ENCODE peak calls at places on chromosomes 3 and 15, in six cellular contexts. Z, T, M, K, W and P are unnamed samples.

GRCh38 chr3:98705694-98706093 is 57.4 kb upstream of the ST3GAL6 start:
- DNase-seq in Z (no peak), M (no peak), K (no peak), W (no peak), T (no peak), P (no peak)

GRCh38 chr3:116770815-116771450 is 61.4 kb downstream of the TUSC7 start:
- DNase-seq in Z (peak; percentile 93), M (peak; percentile 83), T (no peak), W (peak; percentile 55), K (peak; percentile 68), P (peak; percentile 54)

GRCh38 chr15:26017665-26018064 is 154.5 kb upstream of the ATP10A start:
- DNase-seq in W (no peak), K (no peak), T (no peak), M (no peak), Z (no peak), P (no peak)

GRCh38 chr3:125410922-125411321 is 35.8 kb upstream of the ZNF148 start:
- DNase-seq in T (no peak), Z (no peak), W (no peak), M (no peak), K (no peak), P (no peak)

GRCh38 chr15:74616020-74616939 is 644 bp downstream of the CLK3 start:
- DNase-seq in K (peak; percentile 89), Z (no peak), W (peak; percentile 87), T (peak; percentile 92), M (peak; percentile 73), P (peak; percentile 45)

GRCh38 chr15:49843725-49844124 is 222.9 kb downstream of the DTWD1 start:
- DNase-seq in W (no peak), T (no peak), M (no peak), K (no peak), Z (no peak), P (no peak)

GRCh38 chr3:72629191-72629611 is 219.0 kb downstream of the SHQ1 start:
- DNase-seq in M (peak; percentile 13), W (no peak), Z (no peak), K (no peak), T (no peak), P (no peak)

GRCh38 chr3:72571638-72572114 is 276.6 kb downstream of the SHQ1 start:
- DNase-seq in W (no peak), T (no peak), K (no peak), M (peak; percentile 6), Z (no peak), P (no peak)

GRCh38 chr3:194312743-194313281 is 38.3 kb downstream of the CPN2 start:
- DNase-seq in Z (peak; percentile 59), T (peak; percentile 73), K (peak; percentile 84), M (peak; percentile 78), W (peak; percentile 82), P (peak; percentile 89)

GRCh38 chr3:174498638-174499037 is 360.5 kb upstream of the NAALADL2 start:
- DNase-seq in W (no peak), T (no peak), K (no peak), Z (no peak), M (peak; percentile 6), P (no peak)

GRCh38 chr3:129673012-129673411 is 66.5 kb upstream of the PLXND1 start:
- DNase-seq in Z (no peak), T (no peak), W (no peak), M (peak; percentile 52), K (no peak), P (no peak)

GRCh38 chr3:35184775-35185174 is 454.6 kb upstream of the ARPP21 start:
- DNase-seq in T (no peak), M (peak; percentile 93), K (no peak), W (no peak), Z (no peak), P (no peak)

GRCh38 chr3:21645121-21645897 is 105.7 kb downstream of the ZNF385D start:
- DNase-seq in K (peak; percentile 86), T (no peak), Z (no peak), M (peak; percentile 45), W (peak; percentile 79), P (no peak)

GRCh38 chr15:62624541-62625399 is 417.8 kb upstream of the TPM1 start:
- DNase-seq in M (peak; percentile 50), Z (no peak), T (no peak), K (no peak), W (no peak), P (no peak)

DNA sequence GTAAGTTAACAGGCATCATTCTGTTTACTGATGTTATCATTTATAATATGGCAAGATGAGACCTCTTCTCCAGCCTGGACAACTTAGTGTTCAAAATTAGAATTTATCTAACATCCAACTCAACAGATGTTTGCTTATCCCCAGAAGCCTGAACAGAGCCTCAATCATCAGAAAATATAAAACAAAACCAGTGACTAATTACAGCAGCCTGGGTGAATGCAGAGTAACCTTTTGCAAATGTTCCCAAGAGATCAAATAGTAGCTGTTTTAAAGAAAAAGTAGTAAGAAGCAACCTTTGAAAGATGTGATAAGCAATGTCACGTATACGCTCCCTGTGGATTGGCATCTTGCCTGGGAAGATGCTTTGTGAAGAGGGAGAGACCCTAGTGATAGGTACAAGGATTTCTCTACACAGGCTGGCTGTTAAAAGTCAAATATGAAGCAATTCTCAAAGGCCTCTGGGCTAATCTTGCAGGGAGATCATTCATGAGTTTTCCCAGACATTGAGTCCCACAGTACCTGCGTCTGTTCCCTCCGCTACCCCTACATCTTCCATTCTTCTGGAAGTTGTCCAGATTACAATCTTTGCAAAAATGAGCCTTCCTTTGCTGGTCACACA is 39.3 kb upstream of the PRICKLE2 start:
- DNase-seq in Z (no peak), T (no peak), W (no peak), M (peak; percentile 48), K (no peak), P (no peak)
- H3K4me1 ChIP-seq in Z (peaks cover 8% of the 10 kb centered on the region), T (no peaks in the 10 kb centered on the region), W (peaks cover 7% of the 10 kb centered on the region), M (peaks cover 44% of the 10 kb centered on the region), K (peaks cover 49% of the 10 kb centered on the region), P (peaks cover 4% of the 10 kb centered on the region)

DNA sequence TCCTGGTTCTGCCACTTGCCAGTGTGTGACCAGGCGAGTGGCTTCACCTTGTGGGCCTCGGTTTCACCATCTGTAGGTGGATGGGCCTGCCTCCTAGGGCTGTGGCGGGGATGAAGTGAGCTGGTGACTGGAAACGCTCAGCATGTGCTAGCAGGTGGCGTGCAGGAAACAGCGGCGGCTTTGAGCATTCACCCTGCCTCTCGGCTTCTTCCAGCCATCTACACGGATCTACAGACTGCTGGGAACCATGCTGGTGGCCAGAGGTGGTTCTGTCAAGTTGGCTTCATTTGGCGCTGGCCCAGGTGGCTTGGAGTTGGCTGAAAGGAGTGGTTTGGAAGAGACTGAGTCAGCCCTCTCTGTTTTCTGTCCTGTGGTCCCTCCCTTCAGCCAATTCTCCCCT is 106.3 kb downstream of the NUP210 start:
- DNase-seq in Z (no peak), M (no peak), W (no peak), K (no peak), T (no peak), P (no peak)
- H3K27ac ChIP-seq in Z (no peak overlapping the region), M (no peak overlapping the region), W (no peak overlapping the region), K (no peak overlapping the region), T (no peak overlapping the region), P (no peak overlapping the region)

DNA sequence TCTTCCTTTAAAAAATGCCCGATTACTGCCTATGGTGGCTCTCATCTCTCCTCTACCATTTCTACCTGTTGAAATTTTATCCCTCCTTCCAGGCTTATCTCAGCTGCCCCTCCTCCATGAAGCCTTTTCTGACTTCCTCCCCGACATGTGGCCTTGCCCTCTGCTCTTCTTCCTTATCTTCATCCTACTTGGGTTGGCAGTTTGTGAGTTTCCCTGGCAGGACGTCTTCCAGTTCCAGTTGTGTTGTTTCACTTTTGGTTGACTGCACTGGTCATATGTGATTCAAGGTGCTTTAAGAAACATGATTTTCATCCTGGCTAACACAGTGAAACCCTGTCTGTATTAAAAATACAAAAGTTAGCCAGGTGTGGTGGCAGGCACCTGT is 4.4 kb downstream of the DLL4 start:
- DNase-seq in Z (no peak), T (no peak), W (no peak), K (no peak), M (no peak), P (no peak)
- H3K4me3 ChIP-seq in Z (no peak overlapping the region), T (no peak overlapping the region), W (peak overlapping the region; percentile 66), K (no peak overlapping the region), M (no peak overlapping the region), P (no peak overlapping the region)

GRCh38 chr3:123008808-123009207 is 18.8 kb downstream of the SEMA5B start:
- DNase-seq in W (no peak), Z (no peak), K (no peak), T (no peak), M (no peak), P (no peak)

GRCh38 chr3:123015596-123015995 is 12.0 kb downstream of the SEMA5B start:
- DNase-seq in M (no peak), Z (no peak), W (no peak), K (no peak), T (no peak), P (no peak)

GRCh38 chr3:123013876-123014275 is 13.7 kb downstream of the SEMA5B start:
- DNase-seq in K (no peak), Z (no peak), T (no peak), M (no peak), W (no peak), P (no peak)

GRCh38 chr3:123012652-123013051 is 14.9 kb downstream of the SEMA5B start:
- DNase-seq in Z (no peak), W (no peak), M (no peak), K (no peak), T (no peak), P (no peak)

GRCh38 chr3:123011484-123011883 is 16.1 kb downstream of the SEMA5B start:
- DNase-seq in M (no peak), T (no peak), K (no peak), W (no peak), Z (no peak), P (no peak)
- H3K4me1 ChIP-seq in M (no peaks in the 10 kb centered on the region), T (no peaks in the 10 kb centered on the region), K (no peaks in the 10 kb centered on the region), W (no peaks in the 10 kb centered on the region), Z (no peaks in the 10 kb centered on the region), P (no peaks in the 10 kb centered on the region)